ENCODE peak calls at places on chromosomes 12 and 14, in six cellular contexts. One of them, this sample, is unnamed.

GRCh38 chr14:32417956-32418552 is 89.0 kb downstream of the AKAP6 start:
- DNase-seq in K562: peak
- DNase-seq in foreskin fibroblast: peak
- DNase-seq in dorsolateral prefrontal cortex: no peak
- DNase-seq in A549: no peak
- DNase-seq in hepatocyte: peak
- DNase-seq in this sample: peak

GRCh38 chr12:123713398-123714301 is 1.5 kb downstream of the ATP6V0A2 start:
- DNase-seq in K562: peak
- DNase-seq in foreskin fibroblast: peak
- DNase-seq in dorsolateral prefrontal cortex: no peak
- DNase-seq in A549: no peak
- DNase-seq in hepatocyte: peak
- DNase-seq in this sample: no peak

GRCh38 chr12:112961536-112961935 is 16.8 kb upstream of the OAS2 start:
- DNase-seq in K562: no peak
- DNase-seq in foreskin fibroblast: no peak
- DNase-seq in dorsolateral prefrontal cortex: no peak
- DNase-seq in A549: no peak
- DNase-seq in hepatocyte: no peak
- DNase-seq in this sample: no peak

GRCh38 chr12:116708826-116709756 is 28.8 kb downstream of the SPRING1 start:
- DNase-seq in K562: no peak
- DNase-seq in foreskin fibroblast: peak
- DNase-seq in dorsolateral prefrontal cortex: peak
- DNase-seq in A549: peak
- DNase-seq in hepatocyte: peak
- DNase-seq in this sample: peak

GRCh38 chr12:42482820-42483533 is 106.6 kb downstream of the PRICKLE1 start:
- DNase-seq in K562: peak
- DNase-seq in foreskin fibroblast: peak
- DNase-seq in dorsolateral prefrontal cortex: peak
- DNase-seq in A549: peak
- DNase-seq in hepatocyte: peak
- DNase-seq in this sample: no peak

GRCh38 chr12:132620893-132621656 is 2.5 kb downstream of the P2RX2 start:
- DNase-seq in K562: no peak
- DNase-seq in foreskin fibroblast: no peak
- DNase-seq in dorsolateral prefrontal cortex: no peak
- DNase-seq in A549: no peak
- DNase-seq in hepatocyte: no peak
- DNase-seq in this sample: no peak

GRCh38 chr14:102390486-102390885 is 27.7 kb downstream of the TECPR2 start:
- DNase-seq in K562: no peak
- DNase-seq in foreskin fibroblast: peak
- DNase-seq in dorsolateral prefrontal cortex: no peak
- DNase-seq in A549: no peak
- DNase-seq in hepatocyte: no peak
- DNase-seq in this sample: no peak

GRCh38 chr12:12562016-12562483 is 613 bp downstream of the DUSP16 start:
- DNase-seq in K562: peak
- DNase-seq in foreskin fibroblast: peak
- DNase-seq in dorsolateral prefrontal cortex: peak
- DNase-seq in A549: no peak
- DNase-seq in hepatocyte: peak
- DNase-seq in this sample: no peak

GRCh38 chr14:51188566-51189185 is 51.4 kb upstream of the TMX1 start:
- DNase-seq in K562: no peak
- DNase-seq in foreskin fibroblast: no peak
- DNase-seq in dorsolateral prefrontal cortex: peak
- DNase-seq in A549: no peak
- DNase-seq in hepatocyte: no peak
- DNase-seq in this sample: no peak

GRCh38 chr12:100557357-100557756 is 16.1 kb upstream of the GAS2L3 start:
- DNase-seq in K562: no peak
- DNase-seq in foreskin fibroblast: no peak
- DNase-seq in dorsolateral prefrontal cortex: no peak
- DNase-seq in A549: no peak
- DNase-seq in hepatocyte: no peak
- DNase-seq in this sample: no peak

GRCh38 chr14:44662250-44662891 is 155.3 kb upstream of the FSCB start:
- DNase-seq in K562: no peak
- DNase-seq in foreskin fibroblast: no peak
- DNase-seq in dorsolateral prefrontal cortex: no peak
- DNase-seq in A549: no peak
- DNase-seq in hepatocyte: no peak
- DNase-seq in this sample: no peak

GRCh38 chr12:42507589-42507988 is 82.0 kb downstream of the PRICKLE1 start:
- DNase-seq in K562: no peak
- DNase-seq in foreskin fibroblast: no peak
- DNase-seq in dorsolateral prefrontal cortex: no peak
- DNase-seq in A549: no peak
- DNase-seq in hepatocyte: no peak
- DNase-seq in this sample: no peak

GRCh38 chr14:96203635-96204034 is 1.0 kb upstream of the BDKRB2 start:
- DNase-seq in K562: no peak
- DNase-seq in foreskin fibroblast: no peak
- DNase-seq in dorsolateral prefrontal cortex: no peak
- DNase-seq in A549: no peak
- DNase-seq in hepatocyte: no peak
- DNase-seq in this sample: no peak

GRCh38 chr14:96205994-96206392 is 1.4 kb downstream of the BDKRB2 start:
- DNase-seq in K562: no peak
- DNase-seq in foreskin fibroblast: peak
- DNase-seq in dorsolateral prefrontal cortex: no peak
- DNase-seq in A549: no peak
- DNase-seq in hepatocyte: no peak
- DNase-seq in this sample: no peak

GRCh38 chr14:96205059-96205993 is 687 bp downstream of the BDKRB2 start:
- DNase-seq in K562: no peak
- DNase-seq in foreskin fibroblast: no peak
- DNase-seq in dorsolateral prefrontal cortex: no peak
- DNase-seq in A549: peak
- DNase-seq in hepatocyte: no peak
- DNase-seq in this sample: no peak

GRCh38 chr14:96203116-96203515 is 1.5 kb upstream of the BDKRB2 start:
- DNase-seq in K562: no peak
- DNase-seq in foreskin fibroblast: no peak
- DNase-seq in dorsolateral prefrontal cortex: no peak
- DNase-seq in A549: no peak
- DNase-seq in hepatocyte: no peak
- DNase-seq in this sample: no peak

GRCh38 chr14:96204151-96205058 is at the start of gene BDKRB2:
- DNase-seq in K562: no peak
- DNase-seq in foreskin fibroblast: peak
- DNase-seq in dorsolateral prefrontal cortex: peak
- DNase-seq in A549: peak
- DNase-seq in hepatocyte: peak
- DNase-seq in this sample: peak
- H3K4me3 ChIP-seq in K562: no peak
- H3K4me3 ChIP-seq in foreskin fibroblast: peak
- H3K4me3 ChIP-seq in dorsolateral prefrontal cortex: peak
- H3K4me3 ChIP-seq in A549: peak
- H3K4me3 ChIP-seq in hepatocyte: peak
- H3K4me3 ChIP-seq in this sample: peak

DNA sequence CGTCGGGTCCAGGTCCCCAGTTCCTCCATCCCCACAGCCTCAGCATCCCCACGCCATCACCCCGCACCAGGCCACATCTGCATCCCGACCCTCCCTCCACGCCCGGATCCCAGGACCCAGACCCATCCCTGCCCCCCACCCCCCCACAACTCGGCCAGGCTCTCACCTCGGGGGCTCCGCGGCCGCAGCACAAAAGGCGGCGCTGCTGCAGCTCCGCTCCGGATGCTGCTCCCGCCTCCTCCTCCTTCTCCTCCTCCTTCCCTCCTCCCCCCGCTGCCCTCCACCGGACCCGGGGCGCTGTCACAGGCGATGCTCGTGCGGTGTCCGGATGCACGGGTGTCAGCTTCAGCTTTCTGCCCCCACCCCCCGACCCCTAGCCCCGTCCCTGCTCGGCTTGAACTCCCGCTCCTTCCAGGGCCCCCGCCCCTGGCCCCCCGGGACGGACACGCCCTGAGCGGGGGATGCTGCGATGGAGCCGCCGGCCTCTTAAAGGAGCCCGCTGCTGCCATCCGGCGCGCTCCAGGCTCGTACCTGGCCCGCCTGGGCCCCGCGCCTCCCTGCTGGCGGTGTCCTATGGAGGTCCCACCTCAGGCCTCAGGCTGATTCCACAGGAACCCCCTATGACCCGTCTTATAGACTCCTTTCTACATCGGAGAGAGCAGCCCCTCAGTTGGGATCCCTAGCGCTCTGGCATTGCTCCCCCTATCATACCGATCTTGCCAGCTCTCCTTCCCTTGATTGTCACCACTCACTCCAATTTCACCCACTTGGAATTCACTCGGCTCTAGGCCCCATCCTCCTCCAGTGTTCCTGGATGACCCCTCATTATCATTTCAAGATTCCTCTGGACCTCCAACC is at the start of gene MAP3K12:
- DNase-seq in K562: peak
- DNase-seq in foreskin fibroblast: peak
- DNase-seq in dorsolateral prefrontal cortex: peak
- DNase-seq in A549: peak
- DNase-seq in hepatocyte: peak
- DNase-seq in this sample: no peak
- TF ChIP-seq CTCF in K562: peak
- TF ChIP-seq CTCF in foreskin fibroblast: no peak
- TF ChIP-seq CTCF in dorsolateral prefrontal cortex: no peak
- TF ChIP-seq CTCF in A549: peak
- TF ChIP-seq CTCF in hepatocyte: no peak
- TF ChIP-seq CTCF in this sample: no peak

DNA sequence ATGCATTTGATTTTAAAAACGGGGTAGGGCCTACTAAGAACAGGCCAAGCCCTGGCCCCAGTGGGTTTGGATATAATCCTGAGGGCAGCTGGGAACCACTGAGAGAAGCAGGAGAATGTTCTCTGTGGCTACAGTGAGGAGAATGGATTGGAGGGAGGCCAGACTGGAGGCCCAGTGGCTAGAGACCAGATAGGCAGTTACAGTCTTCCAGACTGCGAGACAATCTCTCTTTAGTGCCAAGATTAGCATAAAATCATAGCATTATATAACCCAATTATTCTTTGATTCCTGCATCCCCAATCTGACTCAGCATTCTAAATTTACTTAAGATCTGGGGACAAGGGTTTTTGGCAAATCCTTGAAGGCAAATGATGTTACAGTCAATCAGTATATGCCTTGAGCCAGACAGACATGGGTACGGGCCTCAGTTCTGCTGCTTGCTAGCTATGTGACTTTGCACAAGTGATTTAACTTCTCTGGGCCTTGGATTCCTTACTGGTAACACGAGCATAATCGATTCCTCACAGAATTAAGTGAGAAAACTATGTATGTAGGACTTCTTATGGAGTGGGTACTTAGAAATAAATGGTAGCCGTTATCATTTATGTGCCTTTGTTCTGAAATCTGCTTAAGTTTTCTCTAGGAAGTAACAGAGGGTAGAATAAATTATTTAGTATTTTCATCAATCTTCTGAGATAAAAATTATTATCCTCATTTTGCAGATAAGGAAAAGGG is 18.3 kb downstream of the NINJ2 start:
- DNase-seq in K562: no peak
- DNase-seq in foreskin fibroblast: peak
- DNase-seq in dorsolateral prefrontal cortex: no peak
- DNase-seq in A549: no peak
- DNase-seq in hepatocyte: no peak
- DNase-seq in this sample: no peak
- H3K4me3 ChIP-seq in K562: no peak
- H3K4me3 ChIP-seq in foreskin fibroblast: no peak
- H3K4me3 ChIP-seq in dorsolateral prefrontal cortex: no peak
- H3K4me3 ChIP-seq in A549: no peak
- H3K4me3 ChIP-seq in hepatocyte: no peak
- H3K4me3 ChIP-seq in this sample: no peak

DNA sequence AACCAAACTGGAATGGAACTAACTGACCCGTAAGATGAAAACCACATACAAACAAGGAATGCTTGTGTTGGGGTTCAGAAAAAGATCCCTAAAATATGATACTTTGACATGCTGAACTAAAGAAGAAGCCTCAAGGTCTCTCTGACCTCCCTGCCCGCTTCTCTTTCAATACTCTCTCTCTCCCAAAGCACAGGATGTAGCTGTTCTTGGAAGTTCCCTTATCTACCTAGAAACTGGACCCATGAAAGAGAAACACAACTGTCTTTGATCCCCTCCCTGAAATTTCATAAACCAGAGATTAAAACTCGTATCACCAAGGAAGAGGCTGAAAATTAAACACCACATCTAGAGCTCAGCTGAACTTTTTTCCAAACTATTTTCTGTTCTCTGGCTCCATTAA is 76.7 kb upstream of the FERMT2 start:
- DNase-seq in K562: no peak
- DNase-seq in foreskin fibroblast: no peak
- DNase-seq in dorsolateral prefrontal cortex: no peak
- DNase-seq in A549: no peak
- DNase-seq in hepatocyte: no peak
- DNase-seq in this sample: no peak
- TF ChIP-seq CTCF in K562: no peak
- TF ChIP-seq CTCF in foreskin fibroblast: no peak
- TF ChIP-seq CTCF in dorsolateral prefrontal cortex: no peak
- TF ChIP-seq CTCF in A549: no peak
- TF ChIP-seq CTCF in hepatocyte: no peak
- TF ChIP-seq CTCF in this sample: no peak

GRCh38 chr12:54044425-54045093 is 9.1 kb upstream of the HOXC4 start:
- DNase-seq in K562: no peak
- DNase-seq in foreskin fibroblast: no peak
- DNase-seq in dorsolateral prefrontal cortex: no peak
- DNase-seq in A549: no peak
- DNase-seq in hepatocyte: no peak
- DNase-seq in this sample: no peak
- H3K4me3 ChIP-seq in K562: no peak
- H3K4me3 ChIP-seq in foreskin fibroblast: no peak
- H3K4me3 ChIP-seq in dorsolateral prefrontal cortex: no peak
- H3K4me3 ChIP-seq in A549: no peak
- H3K4me3 ChIP-seq in hepatocyte: no peak
- H3K4me3 ChIP-seq in this sample: no peak

GRCh38 chr12:130574402-130574801 is 141.7 kb downstream of the RIMBP2 start:
- DNase-seq in K562: no peak
- DNase-seq in foreskin fibroblast: no peak
- DNase-seq in dorsolateral prefrontal cortex: no peak
- DNase-seq in A549: no peak
- DNase-seq in hepatocyte: no peak
- DNase-seq in this sample: no peak
- TF ChIP-seq CTCF in K562: no peak
- TF ChIP-seq CTCF in foreskin fibroblast: no peak
- TF ChIP-seq CTCF in dorsolateral prefrontal cortex: no peak
- TF ChIP-seq CTCF in A549: no peak
- TF ChIP-seq CTCF in hepatocyte: no peak
- TF ChIP-seq CTCF in this sample: no peak